ENCODE peak calls at places on chromosomes 12 and 14, in ten cellular contexts. V, N, K, G, P, B, R, S, I and J are unnamed samples.

GRCh38 chr14:34650786-34651584 is 21.0 kb upstream of the SNX6 start:
- DNase-seq in R (no peak), S (no peak), N (no peak), V (peak; percentile 95), I (peak; percentile 99), B (no peak), G (peak; percentile 97), K (no peak), P (peak; percentile 95), J (no peak)

GRCh38 chr12:62731378-62731710 is 203.6 kb downstream of the PPM1H start:
- DNase-seq in G (no peak), V (no peak), R (no peak), P (no peak), I (no peak), K (no peak), S (no peak), B (no peak), N (no peak), J (no peak)

GRCh38 chr14:101561145-101561896 is at the start of gene DIO3:
- DNase-seq in G (no peak), R (no peak), P (no peak), K (no peak), V (no peak), B (no peak), I (no peak), S (no peak), N (peak; percentile 93), J (no peak)

GRCh38 chr14:23492618-23493272 is 23.2 kb downstream of the NGDN start:
- DNase-seq in V (peak; percentile 9), R (no peak), N (no peak), S (no peak), P (no peak), I (peak; percentile 11), K (no peak), B (no peak), G (no peak), J (no peak)

GRCh38 chr12:62632521-62632920 is 165.9 kb downstream of the MON2 start:
- DNase-seq in S (no peak), G (no peak), V (no peak), N (peak; percentile 72), R (peak; percentile 35), I (peak; percentile 51), P (peak; percentile 89), B (no peak), K (peak; percentile 9), J (peak; percentile 61)

GRCh38 chr14:67941456-67942018 is 122.0 kb downstream of the RAD51B start:
- DNase-seq in G (no peak), N (peak; percentile 71), P (peak; percentile 64), I (no peak), R (no peak), V (peak; percentile 10), S (no peak), K (no peak), B (no peak), J (no peak)

GRCh38 chr12:77999074-77999715 is 168.5 kb downstream of the NAV3 start:
- DNase-seq in S (no peak), G (no peak), K (no peak), N (no peak), I (no peak), R (peak; percentile 21), V (no peak), P (no peak), B (peak; percentile 41), J (no peak)

GRCh38 chr14:81132492-81132891 is 88.3 kb downstream of the GTF2A1 start:
- DNase-seq in S (no peak), G (no peak), P (no peak), N (peak; percentile 21), K (no peak), V (no peak), I (no peak), R (no peak), B (no peak), J (no peak)

GRCh38 chr14:69056389-69056788 is 77.3 kb upstream of the ACTN1 start:
- DNase-seq in K (peak; percentile 20), N (peak; percentile 70), V (no peak), S (no peak), B (no peak), G (no peak), I (no peak), R (no peak), P (no peak), J (no peak)

GRCh38 chr12:94180558-94181296 is 32.4 kb downstream of the PLXNC1 start:
- DNase-seq in V (peak; percentile 72), G (no peak), P (no peak), R (no peak), N (no peak), S (peak; percentile 12), K (no peak), B (no peak), I (no peak), J (no peak)

GRCh38 chr12:21301-22189 is 45.0 kb upstream of the IQSEC3 start:
- DNase-seq in P (no peak), R (no peak), S (no peak), V (no peak), G (no peak), B (no peak), I (no peak), K (peak; percentile 29), N (peak; percentile 1), J (peak; percentile 49)

GRCh38 chr14:73460691-73461127 is 2.4 kb upstream of the NUMB start:
- DNase-seq in S (no peak), I (peak; percentile 72), N (peak; percentile 65), P (peak; percentile 62), R (no peak), G (peak; percentile 44), B (no peak), K (no peak), V (peak; percentile 80), J (no peak)

GRCh38 chr12:51318846-51319570 is 5.0 kb downstream of the BIN2 start:
- DNase-seq in B (peak; percentile 61), K (no peak), N (no peak), I (no peak), R (peak; percentile 40), S (peak; percentile 74), P (no peak), G (no peak), V (no peak), J (no peak)

GRCh38 chr12:59084758-59085383 is 164.6 kb upstream of the LRIG3 start:
- DNase-seq in R (no peak), V (no peak), P (peak; percentile 87), N (peak; percentile 91), S (no peak), B (no peak), K (no peak), I (no peak), G (no peak), J (no peak)

GRCh38 chr14:60974070-60974469 is 6.8 kb downstream of the TRMT5 start:
- DNase-seq in R (no peak), V (no peak), P (no peak), I (no peak), K (no peak), N (no peak), S (no peak), B (no peak), G (no peak), J (no peak)

GRCh38 chr14:44149597-44149996 is 357.5 kb downstream of the FSCB start:
- DNase-seq in K (no peak), R (no peak), B (no peak), N (peak; percentile 87), G (no peak), I (peak; percentile 21), S (no peak), P (no peak), V (peak; percentile 17), J (no peak)

GRCh38 chr12:132761032-132761910 is at the start of gene ANKLE2:
- DNase-seq in I (peak; percentile 84), K (peak; percentile 85), R (peak; percentile 69), P (peak; percentile 78), V (peak; percentile 35), N (peak; percentile 70), S (peak; percentile 61), B (no peak), G (peak; percentile 27), J (peak; percentile 67)

GRCh38 chr12:121295123-121295745 is 1.3 kb downstream of the CAMKK2 start:
- DNase-seq in G (no peak), V (no peak), K (no peak), I (peak; percentile 7), N (peak; percentile 60), R (peak; percentile 32), P (no peak), S (no peak), B (no peak), J (no peak)

GRCh38 chr12:31339831-31340622 is 14.1 kb upstream of the SINHCAF start:
- DNase-seq in N (no peak), V (peak; percentile 58), P (no peak), S (no peak), R (no peak), G (no peak), I (no peak), B (no peak), K (no peak), J (no peak)

GRCh38 chr12:28369483-28369882 is 179.2 kb downstream of the CCDC91 start:
- DNase-seq in I (no peak), S (no peak), N (no peak), G (no peak), R (peak; percentile 2), V (no peak), P (no peak), B (no peak), K (no peak), J (no peak)

GRCh38 chr12:126397071-126397571 is 1331.9 kb downstream of the AACS start:
- DNase-seq in N (no peak), V (no peak), K (no peak), S (no peak), I (no peak), P (peak; percentile 35), R (no peak), G (no peak), B (no peak), J (no peak)

GRCh38 chr12:112380663-112381420 is 1.4 kb downstream of the HECTD4 start:
- DNase-seq in B (no peak), P (no peak), N (peak; percentile 68), R (no peak), V (no peak), S (no peak), G (no peak), I (no peak), K (no peak), J (no peak)

GRCh38 chr12:62764251-62764650 is 170.7 kb downstream of the PPM1H start:
- DNase-seq in V (no peak), S (no peak), N (no peak), R (no peak), K (no peak), G (no peak), P (no peak), B (no peak), I (no peak), J (no peak)

GRCh38 chr12:57893460-57894353 is 47.2 kb upstream of the CTDSP2 start:
- DNase-seq in R (no peak), V (peak; percentile 16), B (no peak), N (peak; percentile 96), G (no peak), I (peak; percentile 81), K (no peak), S (no peak), P (peak; percentile 89), J (peak; percentile 95)

GRCh38 chr12:82730832-82731497 is 44.3 kb downstream of the TMTC2 start:
- DNase-seq in N (no peak), K (no peak), G (peak; percentile 38), S (no peak), B (no peak), P (no peak), R (no peak), I (no peak), V (no peak), J (no peak)

GRCh38 chr14:99773496-99774203 is 19.6 kb upstream of the EML1 start:
- DNase-seq in V (no peak), R (no peak), I (no peak), P (no peak), G (no peak), N (peak; percentile 46), K (no peak), B (no peak), S (no peak), J (no peak)

GRCh38 chr12:55706840-55707671 is 648 bp downstream of the ITGA7 start:
- DNase-seq in I (peak; percentile 28), K (no peak), N (peak; percentile 44), G (no peak), V (no peak), P (peak; percentile 17), R (no peak), B (no peak), S (no peak), J (peak; percentile 84)

GRCh38 chr12:47903927-47904646 is 707 bp downstream of the VDR start:
- DNase-seq in B (no peak), S (peak; percentile 34), K (peak; percentile 86), P (peak; percentile 83), N (no peak), G (peak; percentile 47), V (peak; percentile 79), R (no peak), I (peak; percentile 88), J (peak; percentile 86)